ENCODE peak calls at places on chromosomes 12 and 14, in eight cellular contexts. One of them, this sample, is unnamed.

GRCh38 chr14:54343276-54344121 is 53.3 kb upstream of the CDKN3 start:
- DNase-seq in kidney epithelial cell: no peak
- DNase-seq in sigmoid colon: no peak
- DNase-seq in heart right ventricle: no peak
- DNase-seq in cardiac muscle cell: no peak
- DNase-seq in lower lobe of right lung: no peak
- DNase-seq in GM12865: no peak
- DNase-seq in keratinocyte: no peak
- DNase-seq in this sample: peak; percentile 79

GRCh38 chr14:92638904-92639303 is 109.5 kb downstream of the LGMN start:
- DNase-seq in heart right ventricle: no peak
- DNase-seq in lower lobe of right lung: no peak
- DNase-seq in cardiac muscle cell: no peak
- DNase-seq in kidney epithelial cell: no peak
- DNase-seq in GM12865: no peak
- DNase-seq in sigmoid colon: no peak
- DNase-seq in keratinocyte: no peak
- DNase-seq in this sample: no peak

GRCh38 chr12:57590892-57591566 is at the start of gene PIP4K2C:
- DNase-seq in lower lobe of right lung: peak; percentile 91
- DNase-seq in GM12865: peak; percentile 92
- DNase-seq in sigmoid colon: peak; percentile 89
- DNase-seq in cardiac muscle cell: peak; percentile 87
- DNase-seq in keratinocyte: peak; percentile 38
- DNase-seq in heart right ventricle: peak; percentile 77
- DNase-seq in kidney epithelial cell: peak; percentile 45
- DNase-seq in this sample: no peak

GRCh38 chr14:101075801-101076413 is 172.4 kb upstream of the RTL1 start:
- DNase-seq in cardiac muscle cell: no peak
- DNase-seq in kidney epithelial cell: no peak
- DNase-seq in GM12865: no peak
- DNase-seq in heart right ventricle: no peak
- DNase-seq in keratinocyte: no peak
- DNase-seq in lower lobe of right lung: no peak
- DNase-seq in sigmoid colon: no peak
- DNase-seq in this sample: no peak

GRCh38 chr12:120932956-120933526 is 28.9 kb upstream of the SPPL3 start:
- DNase-seq in lower lobe of right lung: no peak
- DNase-seq in keratinocyte: no peak
- DNase-seq in heart right ventricle: no peak
- DNase-seq in cardiac muscle cell: peak; percentile 10
- DNase-seq in GM12865: no peak
- DNase-seq in kidney epithelial cell: no peak
- DNase-seq in sigmoid colon: peak; percentile 28
- DNase-seq in this sample: no peak

GRCh38 chr12:56028511-56029165 is 7.8 kb downstream of the IKZF4 start:
- DNase-seq in GM12865: no peak
- DNase-seq in sigmoid colon: no peak
- DNase-seq in kidney epithelial cell: no peak
- DNase-seq in lower lobe of right lung: no peak
- DNase-seq in cardiac muscle cell: no peak
- DNase-seq in keratinocyte: no peak
- DNase-seq in heart right ventricle: no peak
- DNase-seq in this sample: no peak

GRCh38 chr12:128467882-128468281 is 200.9 kb downstream of the TMEM132C start:
- DNase-seq in sigmoid colon: no peak
- DNase-seq in lower lobe of right lung: no peak
- DNase-seq in cardiac muscle cell: no peak
- DNase-seq in heart right ventricle: no peak
- DNase-seq in kidney epithelial cell: no peak
- DNase-seq in keratinocyte: no peak
- DNase-seq in GM12865: no peak
- DNase-seq in this sample: no peak

GRCh38 chr12:120771097-120771496 is 45.5 kb downstream of the ACADS start:
- DNase-seq in sigmoid colon: no peak
- DNase-seq in lower lobe of right lung: no peak
- DNase-seq in heart right ventricle: no peak
- DNase-seq in cardiac muscle cell: no peak
- DNase-seq in keratinocyte: no peak
- DNase-seq in kidney epithelial cell: no peak
- DNase-seq in GM12865: no peak
- DNase-seq in this sample: no peak

GRCh38 chr12:3177778-3178435 is 100.7 kb downstream of the TSPAN9 start:
- DNase-seq in lower lobe of right lung: no peak
- DNase-seq in cardiac muscle cell: no peak
- DNase-seq in kidney epithelial cell: no peak
- DNase-seq in heart right ventricle: no peak
- DNase-seq in keratinocyte: no peak
- DNase-seq in GM12865: peak; percentile 39
- DNase-seq in sigmoid colon: no peak
- DNase-seq in this sample: no peak

GRCh38 chr12:125289965-125290364 is 224.7 kb downstream of the AACS start:
- DNase-seq in GM12865: no peak
- DNase-seq in kidney epithelial cell: no peak
- DNase-seq in cardiac muscle cell: no peak
- DNase-seq in heart right ventricle: no peak
- DNase-seq in lower lobe of right lung: no peak
- DNase-seq in keratinocyte: no peak
- DNase-seq in sigmoid colon: no peak
- DNase-seq in this sample: no peak

GRCh38 chr12:132610896-132611602 is 667 bp upstream of the LRCOL1 start:
- DNase-seq in GM12865: no peak
- DNase-seq in sigmoid colon: no peak
- DNase-seq in kidney epithelial cell: no peak
- DNase-seq in lower lobe of right lung: no peak
- DNase-seq in keratinocyte: no peak
- DNase-seq in cardiac muscle cell: no peak
- DNase-seq in heart right ventricle: no peak
- DNase-seq in this sample: no peak

GRCh38 chr12:54420766-54421144 is 1.7 kb upstream of the ITGA5 start:
- DNase-seq in sigmoid colon: peak; percentile 90
- DNase-seq in lower lobe of right lung: no peak
- DNase-seq in heart right ventricle: no peak
- DNase-seq in GM12865: no peak
- DNase-seq in cardiac muscle cell: no peak
- DNase-seq in keratinocyte: no peak
- DNase-seq in kidney epithelial cell: no peak
- DNase-seq in this sample: no peak

GRCh38 chr12:7369274-7369729 is 65.4 kb downstream of the ACSM4 start:
- DNase-seq in sigmoid colon: no peak
- DNase-seq in heart right ventricle: peak; percentile 62
- DNase-seq in keratinocyte: no peak
- DNase-seq in lower lobe of right lung: peak; percentile 45
- DNase-seq in cardiac muscle cell: no peak
- DNase-seq in kidney epithelial cell: no peak
- DNase-seq in GM12865: peak; percentile 76
- DNase-seq in this sample: no peak

GRCh38 chr14:25237845-25238244 is 187.9 kb upstream of the STXBP6 start:
- DNase-seq in kidney epithelial cell: no peak
- DNase-seq in keratinocyte: no peak
- DNase-seq in GM12865: no peak
- DNase-seq in lower lobe of right lung: no peak
- DNase-seq in sigmoid colon: no peak
- DNase-seq in heart right ventricle: no peak
- DNase-seq in cardiac muscle cell: peak; percentile 40
- DNase-seq in this sample: no peak

GRCh38 chr14:61264022-61264571 is 17.0 kb downstream of the TMEM30B start:
- DNase-seq in GM12865: no peak
- DNase-seq in sigmoid colon: no peak
- DNase-seq in cardiac muscle cell: no peak
- DNase-seq in kidney epithelial cell: no peak
- DNase-seq in keratinocyte: no peak
- DNase-seq in lower lobe of right lung: no peak
- DNase-seq in heart right ventricle: no peak
- DNase-seq in this sample: no peak

GRCh38 chr12:109734219-109735000 is 20.8 kb downstream of the FAM222A start:
- DNase-seq in keratinocyte: no peak
- DNase-seq in cardiac muscle cell: no peak
- DNase-seq in lower lobe of right lung: peak; percentile 35
- DNase-seq in heart right ventricle: peak; percentile 10
- DNase-seq in kidney epithelial cell: no peak
- DNase-seq in sigmoid colon: peak; percentile 78
- DNase-seq in GM12865: no peak
- DNase-seq in this sample: no peak

GRCh38 chr12:104825408-104825807 is 132.7 kb downstream of the SLC41A2 start:
- DNase-seq in GM12865: peak; percentile 9
- DNase-seq in cardiac muscle cell: no peak
- DNase-seq in kidney epithelial cell: no peak
- DNase-seq in keratinocyte: no peak
- DNase-seq in lower lobe of right lung: no peak
- DNase-seq in heart right ventricle: no peak
- DNase-seq in sigmoid colon: no peak
- DNase-seq in this sample: no peak

GRCh38 chr12:40154381-40154780 is 48.5 kb upstream of the SLC2A13 start:
- DNase-seq in heart right ventricle: no peak
- DNase-seq in cardiac muscle cell: no peak
- DNase-seq in lower lobe of right lung: no peak
- DNase-seq in GM12865: no peak
- DNase-seq in kidney epithelial cell: no peak
- DNase-seq in sigmoid colon: no peak
- DNase-seq in keratinocyte: no peak
- DNase-seq in this sample: no peak

GRCh38 chr12:101710289-101710688 is 12.8 kb downstream of the CHPT1 start:
- DNase-seq in sigmoid colon: no peak
- DNase-seq in cardiac muscle cell: no peak
- DNase-seq in heart right ventricle: no peak
- DNase-seq in GM12865: no peak
- DNase-seq in lower lobe of right lung: no peak
- DNase-seq in keratinocyte: no peak
- DNase-seq in kidney epithelial cell: no peak
- DNase-seq in this sample: no peak

GRCh38 chr12:91057349-91057748 is 475 bp downstream of the KERA start:
- DNase-seq in keratinocyte: no peak
- DNase-seq in GM12865: no peak
- DNase-seq in heart right ventricle: no peak
- DNase-seq in cardiac muscle cell: no peak
- DNase-seq in lower lobe of right lung: no peak
- DNase-seq in kidney epithelial cell: no peak
- DNase-seq in sigmoid colon: no peak
- DNase-seq in this sample: no peak
- H3K4me3 ChIP-seq in keratinocyte: no peak overlapping the region
- H3K4me3 ChIP-seq in GM12865: no peak overlapping the region
- H3K4me3 ChIP-seq in heart right ventricle: no peak overlapping the region
- H3K4me3 ChIP-seq in cardiac muscle cell: no peak overlapping the region
- H3K4me3 ChIP-seq in lower lobe of right lung: no peak overlapping the region
- H3K4me3 ChIP-seq in kidney epithelial cell: no peak overlapping the region
- H3K4me3 ChIP-seq in sigmoid colon: no peak overlapping the region
- H3K4me3 ChIP-seq in this sample: no peak overlapping the region

GRCh38 chr14:74804219-74804825 is 41.2 kb downstream of the YLPM1 start:
- DNase-seq in heart right ventricle: no peak
- DNase-seq in cardiac muscle cell: peak; percentile 33
- DNase-seq in lower lobe of right lung: no peak
- DNase-seq in GM12865: peak; percentile 50
- DNase-seq in keratinocyte: no peak
- DNase-seq in sigmoid colon: no peak
- DNase-seq in kidney epithelial cell: no peak
- DNase-seq in this sample: peak; percentile 68
- TF ChIP-seq CTCF in heart right ventricle: peak; percentile 53
- TF ChIP-seq CTCF in cardiac muscle cell: peak; percentile 78
- TF ChIP-seq CTCF in lower lobe of right lung: peak; percentile 54
- TF ChIP-seq CTCF in GM12865: peak; percentile 54
- TF ChIP-seq CTCF in keratinocyte: peak; percentile 66
- TF ChIP-seq CTCF in sigmoid colon: no peak
- TF ChIP-seq CTCF in kidney epithelial cell: peak; percentile 57
- TF ChIP-seq CTCF in this sample: peak; percentile 81

GRCh38 chr12:49944718-49945117 is 5.8 kb upstream of the AQP2 start:
- DNase-seq in sigmoid colon: no peak
- DNase-seq in heart right ventricle: no peak
- DNase-seq in keratinocyte: no peak
- DNase-seq in kidney epithelial cell: no peak
- DNase-seq in GM12865: no peak
- DNase-seq in lower lobe of right lung: no peak
- DNase-seq in cardiac muscle cell: no peak
- DNase-seq in this sample: no peak
- H3K4me3 ChIP-seq in sigmoid colon: no peak overlapping the region
- H3K4me3 ChIP-seq in heart right ventricle: no peak overlapping the region
- H3K4me3 ChIP-seq in keratinocyte: no peak overlapping the region
- H3K4me3 ChIP-seq in kidney epithelial cell: no peak overlapping the region
- H3K4me3 ChIP-seq in GM12865: no peak overlapping the region
- H3K4me3 ChIP-seq in lower lobe of right lung: no peak overlapping the region
- H3K4me3 ChIP-seq in cardiac muscle cell: no peak overlapping the region
- H3K4me3 ChIP-seq in this sample: no peak overlapping the region

GRCh38 chr12:106389181-106389580 is 31.6 kb downstream of the POLR3B start:
- DNase-seq in cardiac muscle cell: no peak
- DNase-seq in keratinocyte: no peak
- DNase-seq in kidney epithelial cell: no peak
- DNase-seq in lower lobe of right lung: no peak
- DNase-seq in GM12865: no peak
- DNase-seq in sigmoid colon: no peak
- DNase-seq in heart right ventricle: no peak
- DNase-seq in this sample: no peak
- TF ChIP-seq CTCF in cardiac muscle cell: no peak
- TF ChIP-seq CTCF in keratinocyte: no peak
- TF ChIP-seq CTCF in kidney epithelial cell: no peak
- TF ChIP-seq CTCF in lower lobe of right lung: no peak
- TF ChIP-seq CTCF in GM12865: no peak
- TF ChIP-seq CTCF in sigmoid colon: no peak
- TF ChIP-seq CTCF in heart right ventricle: no peak
- TF ChIP-seq CTCF in this sample: no peak

GRCh38 chr12:45076417-45077031 is 25.6 kb upstream of the DBX2 start:
- DNase-seq in kidney epithelial cell: no peak
- DNase-seq in lower lobe of right lung: no peak
- DNase-seq in heart right ventricle: no peak
- DNase-seq in cardiac muscle cell: peak; percentile 30
- DNase-seq in GM12865: no peak
- DNase-seq in keratinocyte: no peak
- DNase-seq in sigmoid colon: no peak
- DNase-seq in this sample: no peak
- H3K4me3 ChIP-seq in kidney epithelial cell: no peak overlapping the region
- H3K4me3 ChIP-seq in lower lobe of right lung: no peak overlapping the region
- H3K4me3 ChIP-seq in heart right ventricle: no peak overlapping the region
- H3K4me3 ChIP-seq in cardiac muscle cell: no peak overlapping the region
- H3K4me3 ChIP-seq in GM12865: no peak overlapping the region
- H3K4me3 ChIP-seq in keratinocyte: no peak overlapping the region
- H3K4me3 ChIP-seq in sigmoid colon: no peak overlapping the region
- H3K4me3 ChIP-seq in this sample: no peak overlapping the region

DNA sequence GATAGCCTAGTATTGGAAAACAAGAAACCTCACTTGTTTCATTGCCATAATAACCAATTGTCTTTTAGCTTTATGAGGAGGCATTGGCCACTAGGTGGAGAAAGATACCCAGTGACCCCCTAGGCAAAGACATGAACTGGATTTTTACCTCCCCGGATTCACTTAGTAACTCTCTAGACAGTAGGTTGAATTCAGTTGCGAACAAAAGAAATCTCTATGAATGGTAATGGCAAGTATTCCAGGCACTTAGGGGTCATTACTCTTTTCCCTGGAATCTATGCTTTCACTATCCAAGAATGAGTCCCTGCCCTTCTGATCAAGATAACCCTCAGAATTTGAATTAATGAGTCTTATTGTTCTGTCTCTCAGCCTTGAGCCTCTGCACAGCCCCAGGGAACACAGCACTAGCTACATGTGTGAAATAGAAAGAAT is 29.5 kb upstream of the RHOJ start:
- DNase-seq in lower lobe of right lung: no peak
- DNase-seq in cardiac muscle cell: peak; percentile 58
- DNase-seq in kidney epithelial cell: peak; percentile 32
- DNase-seq in heart right ventricle: no peak
- DNase-seq in keratinocyte: peak; percentile 80
- DNase-seq in sigmoid colon: no peak
- DNase-seq in GM12865: peak; percentile 29
- DNase-seq in this sample: peak; percentile 73
- TF ChIP-seq CTCF in lower lobe of right lung: peak; percentile 58
- TF ChIP-seq CTCF in cardiac muscle cell: peak; percentile 77
- TF ChIP-seq CTCF in kidney epithelial cell: peak; percentile 69
- TF ChIP-seq CTCF in heart right ventricle: peak; percentile 76
- TF ChIP-seq CTCF in keratinocyte: peak; percentile 54
- TF ChIP-seq CTCF in sigmoid colon: peak; percentile 31
- TF ChIP-seq CTCF in GM12865: peak; percentile 49
- TF ChIP-seq CTCF in this sample: peak; percentile 70

GRCh38 chr12:113239288-113239771 is 18.1 kb downstream of the TPCN1 start:
- DNase-seq in cardiac muscle cell: no peak
- DNase-seq in heart right ventricle: no peak
- DNase-seq in keratinocyte: no peak
- DNase-seq in sigmoid colon: peak; percentile 54
- DNase-seq in kidney epithelial cell: no peak
- DNase-seq in GM12865: no peak
- DNase-seq in lower lobe of right lung: no peak
- DNase-seq in this sample: no peak
- H3K4me3 ChIP-seq in cardiac muscle cell: no peak overlapping the region
- H3K4me3 ChIP-seq in heart right ventricle: no peak overlapping the region
- H3K4me3 ChIP-seq in keratinocyte: no peak overlapping the region
- H3K4me3 ChIP-seq in sigmoid colon: no peak overlapping the region
- H3K4me3 ChIP-seq in kidney epithelial cell: no peak overlapping the region
- H3K4me3 ChIP-seq in GM12865: no peak overlapping the region
- H3K4me3 ChIP-seq in lower lobe of right lung: no peak overlapping the region
- H3K4me3 ChIP-seq in this sample: no peak overlapping the region